ENCODE peak calls at places on chromosomes 11 and 22, in four cellular contexts. T is kidney, X is testis, P is fibroblast of the aortic adventitia. U is an unnamed sample.

GRCh38 chr11:112467721-112468120 is 207.1 kb upstream of the PLET1 start:
- DNase-seq in T (no peak), X (no peak), P (no peak), U (no peak)

GRCh38 chr22:42389137-42389536 is 43.1 kb downstream of the NFAM1 start:
- DNase-seq in T (no peak), X (no peak), P (no peak), U (no peak)

GRCh38 chr22:27723150-27723549 is 78.4 kb downstream of the MN1 start:
- DNase-seq in T (no peak), X (no peak), P (no peak), U (no peak)

GRCh38 chr22:26981520-26981919 is 324.1 kb downstream of the MIAT start:
- DNase-seq in T (no peak), X (no peak), P (peak), U (no peak)

GRCh38 chr11:27205269-27205668 is 157.7 kb downstream of the CCDC34 start:
- DNase-seq in T (no peak), X (no peak), P (no peak), U (no peak)

GRCh38 chr22:42905702-42906183 is 48.7 kb upstream of the ARFGAP3 start:
- DNase-seq in T (peak), X (no peak), P (no peak), U (no peak)

GRCh38 chr22:40690370-40690769 is 11.1 kb downstream of the MCHR1 start:
- DNase-seq in T (no peak), X (no peak), P (no peak), U (no peak)

GRCh38 chr22:24772493-24773220 is 1.9 kb downstream of the PIWIL3 start:
- DNase-seq in T (no peak), X (no peak), P (peak), U (no peak)

GRCh38 chr11:80477178-80477577 is 1036.3 kb upstream of the TENM4 start:
- DNase-seq in T (no peak), X (no peak), P (peak), U (no peak)

GRCh38 chr22:37746366-37747089 is 49.7 kb downstream of the TRIOBP start:
- DNase-seq in T (no peak), X (no peak), P (no peak), U (no peak)

GRCh38 chr22:44331881-44332714 is 19.3 kb upstream of the SHISAL1 start:
- DNase-seq in T (no peak), X (peak), P (peak), U (no peak)

GRCh38 chr22:30485362-30485988 is 13.7 kb upstream of the SEC14L3 start:
- DNase-seq in T (no peak), X (peak), P (peak), U (peak)

GRCh38 chr11:94329501-94329900 is 25.1 kb downstream of the IZUMO1R start:
- DNase-seq in T (no peak), X (no peak), P (no peak), U (no peak)

GRCh38 chr11:94322501-94322900 is 18.1 kb downstream of the IZUMO1R start:
- DNase-seq in T (no peak), X (no peak), P (no peak), U (no peak)

GRCh38 chr11:94326947-94327346 is 22.6 kb downstream of the IZUMO1R start:
- DNase-seq in T (no peak), X (no peak), P (no peak), U (no peak)

GRCh38 chr11:94328587-94329080 is 24.3 kb downstream of the IZUMO1R start:
- DNase-seq in T (no peak), X (no peak), P (no peak), U (no peak)

GRCh38 chr11:94325681-94326080 is 21.3 kb downstream of the IZUMO1R start:
- DNase-seq in T (no peak), X (no peak), P (peak), U (peak)
- TF ChIP-seq CTCF in T (peak), X (no peak), P (peak), U (peak)

DNA sequence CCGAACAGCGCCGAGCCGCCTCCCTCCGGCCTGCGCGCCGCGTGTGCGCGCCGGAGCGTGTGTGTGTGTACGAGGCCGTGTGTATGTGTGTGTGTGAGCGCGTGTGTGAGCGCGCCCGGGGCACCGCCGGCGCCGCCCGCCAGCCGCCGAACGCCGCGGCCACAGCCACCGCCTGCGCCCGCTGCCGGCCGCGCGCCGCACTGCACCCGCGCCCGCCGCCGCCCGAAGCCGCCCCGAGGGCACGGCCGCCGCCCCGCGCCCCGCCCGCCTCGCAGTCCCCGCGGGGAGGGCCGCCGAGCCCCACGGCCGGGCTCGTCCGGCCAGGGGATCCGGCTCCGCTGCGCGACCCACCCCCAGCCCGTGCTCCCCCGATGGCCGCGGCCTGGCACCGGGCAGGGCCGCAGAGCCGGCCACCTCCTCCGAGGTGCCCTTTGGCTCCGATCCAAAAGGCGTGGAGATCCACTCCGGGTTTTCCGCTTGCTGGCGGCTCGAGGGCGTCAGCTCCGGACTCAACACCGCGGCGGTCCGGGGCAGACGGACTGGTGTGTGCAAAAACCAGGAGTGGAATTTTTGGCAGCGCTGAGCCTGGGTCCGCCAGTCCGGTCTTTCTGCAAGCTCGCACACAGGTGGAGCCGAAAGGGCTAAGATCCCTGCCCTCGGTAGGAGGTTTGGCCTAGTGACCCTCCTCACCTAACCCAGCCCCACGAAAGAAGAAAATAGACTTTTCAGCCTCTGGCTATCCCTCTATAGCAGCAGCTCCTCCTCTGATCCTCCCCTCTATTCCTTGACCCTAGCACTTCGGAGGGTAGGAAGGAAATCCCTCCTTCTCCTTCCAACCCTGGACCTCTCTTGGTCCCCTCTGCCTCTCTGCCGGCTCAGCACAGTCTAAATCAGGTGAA is at the start of gene SYT7:
- DNase-seq in T (peak), X (peak), P (peak), U (peak)
- TF ChIP-seq CTCF in T (peak), X (peak), P (peak), U (peak)

GRCh38 chr22:46035380-46035741 is 58.4 kb upstream of the WNT7B start:
- DNase-seq in T (no peak), X (no peak), P (no peak), U (no peak)

GRCh38 chr22:46038174-46038487 is 61.2 kb upstream of the WNT7B start:
- DNase-seq in T (no peak), X (no peak), P (no peak), U (no peak)

GRCh38 chr22:46038516-46039430 is 61.8 kb upstream of the WNT7B start:
- DNase-seq in T (peak), X (no peak), P (no peak), U (no peak)

GRCh38 chr22:46035742-46036557 is 59.0 kb upstream of the WNT7B start:
- DNase-seq in T (peak), X (peak), P (peak), U (peak)

GRCh38 chr22:46036558-46037408 is 59.8 kb upstream of the WNT7B start:
- DNase-seq in T (peak), X (peak), P (no peak), U (no peak)
- TF ChIP-seq CTCF in T (peak), X (no peak), P (no peak), U (peak)

GRCh38 chr11:3162410-3163240 is 2.5 kb downstream of the OSBPL5 start:
- DNase-seq in T (peak), X (no peak), P (no peak), U (no peak)

GRCh38 chr11:3164138-3164539 is 971 bp downstream of the OSBPL5 start:
- DNase-seq in T (peak), X (no peak), P (no peak), U (no peak)

GRCh38 chr11:3164540-3165151 is 464 bp downstream of the OSBPL5 start:
- DNase-seq in T (peak), X (no peak), P (no peak), U (no peak)

GRCh38 chr11:3161720-3162409 is 3.2 kb downstream of the OSBPL5 start:
- DNase-seq in T (peak), X (no peak), P (no peak), U (no peak)

GRCh38 chr11:3163241-3163981 is 1.7 kb downstream of the OSBPL5 start:
- DNase-seq in T (peak), X (no peak), P (no peak), U (no peak)
- TF ChIP-seq CTCF in T (no peak), X (no peak), P (no peak), U (no peak)

DNA sequence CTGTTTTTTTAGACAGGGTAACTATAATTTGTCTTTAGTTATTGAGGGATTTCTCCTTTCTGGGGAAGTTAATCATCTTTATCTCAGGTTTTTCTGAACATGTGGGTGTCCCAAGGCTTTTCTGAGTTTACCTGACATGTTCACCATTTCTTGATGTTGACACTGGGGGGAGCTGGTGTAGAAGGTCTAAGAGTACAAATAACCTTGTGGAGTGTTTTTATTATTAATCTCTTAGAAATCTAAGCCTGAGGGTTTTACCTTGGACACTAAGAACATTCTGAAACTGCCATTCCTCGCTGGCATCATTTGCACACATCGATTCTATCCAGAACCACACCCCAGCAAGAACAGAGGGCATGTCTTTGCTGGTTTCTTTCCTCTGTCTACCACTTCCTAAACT is 15.6 kb upstream of the C11orf91 start:
- DNase-seq in T (no peak), X (no peak), P (peak), U (no peak)
- TF ChIP-seq CTCF in T (peak), X (peak), P (peak), U (peak)

GRCh38 chr11:76568621-76569020 is 101.9 kb downstream of the LRRC32 start:
- DNase-seq in T (no peak), X (no peak), P (no peak), U (no peak)

GRCh38 chr11:76564400-76564799 is 106.1 kb downstream of the LRRC32 start:
- DNase-seq in T (no peak), X (no peak), P (no peak), U (no peak)

GRCh38 chr11:76567261-76567660 is 103.3 kb downstream of the LRRC32 start:
- DNase-seq in T (no peak), X (no peak), P (no peak), U (no peak)

GRCh38 chr11:76566811-76567210 is 103.7 kb downstream of the LRRC32 start:
- DNase-seq in T (no peak), X (no peak), P (no peak), U (no peak)

DNA sequence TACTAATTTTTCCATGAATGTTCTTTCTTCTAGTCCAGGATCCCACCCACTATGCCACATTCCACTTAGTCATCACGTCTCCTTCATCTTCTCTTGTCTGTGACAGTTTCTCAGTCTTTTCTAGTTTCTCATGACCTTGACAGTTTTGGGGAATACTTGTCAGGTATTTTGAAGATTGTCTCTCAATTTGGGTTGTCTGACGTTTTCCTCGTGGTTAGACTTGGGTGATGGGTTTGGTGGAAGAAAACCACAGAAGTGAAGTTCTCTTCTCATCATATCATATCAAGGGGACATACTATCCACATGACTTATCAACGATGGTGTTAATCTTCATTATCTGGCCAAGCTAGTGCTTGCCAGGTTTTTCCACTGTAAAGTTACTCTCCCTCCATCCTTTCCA is 102.4 kb downstream of the LRRC32 start:
- DNase-seq in T (no peak), X (no peak), P (no peak), U (no peak)
- TF ChIP-seq CTCF in T (no peak), X (no peak), P (no peak), U (no peak)

DNA sequence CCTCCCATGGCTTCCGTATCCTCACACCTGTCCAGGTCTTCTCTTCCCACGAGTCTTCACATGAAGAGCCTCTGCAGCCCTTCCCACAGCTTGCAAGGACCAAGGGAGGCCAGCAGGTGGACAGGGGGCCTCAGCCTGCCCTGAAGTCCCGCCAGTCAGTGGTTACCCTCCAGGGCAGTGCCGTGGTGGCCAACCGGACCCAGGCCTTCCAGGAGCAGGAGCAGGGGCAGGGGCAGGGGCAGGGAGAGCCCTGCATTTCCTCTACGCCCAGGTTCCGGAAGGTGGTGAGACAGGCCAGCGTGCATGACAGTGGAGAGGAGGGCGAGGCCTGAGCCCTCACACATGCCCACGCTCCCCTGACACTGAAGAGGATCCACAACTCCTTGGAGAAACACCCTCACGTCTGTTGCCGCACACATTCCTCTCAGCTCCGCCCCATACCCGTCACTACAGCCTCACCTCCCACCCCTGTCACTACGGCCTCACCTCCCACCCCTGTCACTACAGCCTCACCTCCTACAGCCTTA is 8.3 kb downstream of the SSH3 start:
- DNase-seq in T (no peak), X (peak), P (no peak), U (no peak)
- TF ChIP-seq CTCF in T (no peak), X (no peak), P (no peak), U (no peak)

GRCh38 chr11:110774138-110775014 is 62.1 kb upstream of the ARHGAP20 start:
- DNase-seq in T (no peak), X (no peak), P (no peak), U (no peak)

GRCh38 chr11:110776091-110776490 is 63.9 kb upstream of the ARHGAP20 start:
- DNase-seq in T (no peak), X (no peak), P (no peak), U (no peak)

GRCh38 chr11:110773442-110773841 is 61.2 kb upstream of the ARHGAP20 start:
- DNase-seq in T (no peak), X (no peak), P (no peak), U (no peak)

GRCh38 chr11:110777765-110778164 is 65.5 kb upstream of the ARHGAP20 start:
- DNase-seq in T (no peak), X (peak), P (peak), U (no peak)

DNA sequence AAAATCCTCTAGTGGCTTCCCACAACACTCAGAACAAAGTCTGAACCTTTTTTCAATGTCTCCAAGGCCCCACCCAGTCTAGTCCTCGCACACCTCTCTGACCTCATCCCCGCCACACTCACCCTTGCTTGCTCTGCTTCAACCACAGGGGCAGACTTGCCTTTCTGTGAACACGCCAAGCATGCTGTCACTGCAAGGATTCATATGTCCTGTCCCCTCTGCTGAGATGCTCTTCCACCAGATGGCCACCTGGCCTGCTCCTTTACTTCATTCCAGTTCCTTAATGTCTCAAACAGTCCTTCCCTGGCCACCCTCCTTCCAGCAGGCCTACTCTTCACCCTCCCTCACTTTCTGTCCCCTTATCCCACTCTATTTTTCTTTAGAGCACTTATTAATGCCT is 60.6 kb upstream of the ARHGAP20 start:
- DNase-seq in T (no peak), X (no peak), P (no peak), U (no peak)
- TF ChIP-seq CTCF in T (no peak), X (no peak), P (no peak), U (no peak)

GRCh38 chr11:4826425-4826824 is 5.3 kb downstream of the OR51F2 start:
- DNase-seq in T (no peak), X (no peak), P (no peak), U (no peak)
- TF ChIP-seq CTCF in T (peak), X (no peak), P (no peak), U (peak)

U was measured in GM13977.